ENCODE peak calls at places on chromosomes 16 and 17, in nine cellular contexts. One of them, this sample, is unnamed.

GRCh38 chr16:84459517-84459894 is 45.0 kb downstream of the MEAK7 start:
- DNase-seq in fibroblast of the conjunctiva: no peak
- DNase-seq in stimulated activated CD8-positive, alpha-beta memory T cell treated with anti-CD3 and anti-CD28 coated beads, Interleukin-4, amount 100 ng/mL, for 1 hour: no peak
- DNase-seq in mucosa of descending colon: no peak
- DNase-seq in HS-5: no peak
- DNase-seq in CD8-positive, alpha-beta memory T cell: no peak
- DNase-seq in astrocyte of the spinal cord: no peak
- DNase-seq in activated naive CD4-positive, alpha-beta T cell treated with anti-CD3 and anti-CD28 coated beads, Interleukin-2, amount 50 U/mL, for 72 hours: peak; percentile 11
- DNase-seq in GM19239: no peak
- DNase-seq in this sample: no peak

GRCh38 chr17:74528491-74529199 is 2.6 kb downstream of the CD300LB start:
- DNase-seq in fibroblast of the conjunctiva: no peak
- DNase-seq in stimulated activated CD8-positive, alpha-beta memory T cell treated with anti-CD3 and anti-CD28 coated beads, Interleukin-4, amount 100 ng/mL, for 1 hour: no peak
- DNase-seq in mucosa of descending colon: peak; percentile 34
- DNase-seq in HS-5: no peak
- DNase-seq in CD8-positive, alpha-beta memory T cell: no peak
- DNase-seq in astrocyte of the spinal cord: no peak
- DNase-seq in activated naive CD4-positive, alpha-beta T cell treated with anti-CD3 and anti-CD28 coated beads, Interleukin-2, amount 50 U/mL, for 72 hours: no peak
- DNase-seq in GM19239: peak; percentile 60
- DNase-seq in this sample: peak; percentile 76

GRCh38 chr17:32684087-32684828 is 192.7 kb downstream of the MYO1D start:
- DNase-seq in fibroblast of the conjunctiva: no peak
- DNase-seq in stimulated activated CD8-positive, alpha-beta memory T cell treated with anti-CD3 and anti-CD28 coated beads, Interleukin-4, amount 100 ng/mL, for 1 hour: no peak
- DNase-seq in mucosa of descending colon: peak; percentile 28
- DNase-seq in HS-5: no peak
- DNase-seq in CD8-positive, alpha-beta memory T cell: no peak
- DNase-seq in astrocyte of the spinal cord: no peak
- DNase-seq in activated naive CD4-positive, alpha-beta T cell treated with anti-CD3 and anti-CD28 coated beads, Interleukin-2, amount 50 U/mL, for 72 hours: no peak
- DNase-seq in GM19239: no peak
- DNase-seq in this sample: no peak

GRCh38 chr16:70470927-70471341 is 16.5 kb downstream of the FCSK start:
- DNase-seq in fibroblast of the conjunctiva: no peak
- DNase-seq in stimulated activated CD8-positive, alpha-beta memory T cell treated with anti-CD3 and anti-CD28 coated beads, Interleukin-4, amount 100 ng/mL, for 1 hour: no peak
- DNase-seq in mucosa of descending colon: peak; percentile 37
- DNase-seq in HS-5: no peak
- DNase-seq in CD8-positive, alpha-beta memory T cell: no peak
- DNase-seq in astrocyte of the spinal cord: peak; percentile 18
- DNase-seq in activated naive CD4-positive, alpha-beta T cell treated with anti-CD3 and anti-CD28 coated beads, Interleukin-2, amount 50 U/mL, for 72 hours: no peak
- DNase-seq in GM19239: no peak
- DNase-seq in this sample: no peak

GRCh38 chr17:68616334-68616733 is 15.2 kb upstream of the FAM20A start:
- DNase-seq in fibroblast of the conjunctiva: no peak
- DNase-seq in stimulated activated CD8-positive, alpha-beta memory T cell treated with anti-CD3 and anti-CD28 coated beads, Interleukin-4, amount 100 ng/mL, for 1 hour: no peak
- DNase-seq in mucosa of descending colon: no peak
- DNase-seq in HS-5: no peak
- DNase-seq in CD8-positive, alpha-beta memory T cell: no peak
- DNase-seq in astrocyte of the spinal cord: no peak
- DNase-seq in activated naive CD4-positive, alpha-beta T cell treated with anti-CD3 and anti-CD28 coated beads, Interleukin-2, amount 50 U/mL, for 72 hours: no peak
- DNase-seq in GM19239: no peak
- DNase-seq in this sample: no peak

GRCh38 chr16:81136331-81137011 is 40.3 kb upstream of the GCSH start:
- DNase-seq in fibroblast of the conjunctiva: no peak
- DNase-seq in stimulated activated CD8-positive, alpha-beta memory T cell treated with anti-CD3 and anti-CD28 coated beads, Interleukin-4, amount 100 ng/mL, for 1 hour: no peak
- DNase-seq in mucosa of descending colon: no peak
- DNase-seq in HS-5: no peak
- DNase-seq in CD8-positive, alpha-beta memory T cell: no peak
- DNase-seq in astrocyte of the spinal cord: no peak
- DNase-seq in activated naive CD4-positive, alpha-beta T cell treated with anti-CD3 and anti-CD28 coated beads, Interleukin-2, amount 50 U/mL, for 72 hours: no peak
- DNase-seq in GM19239: no peak
- DNase-seq in this sample: no peak

GRCh38 chr17:2239170-2239551 is 64.4 kb downstream of the SMG6 start:
- DNase-seq in fibroblast of the conjunctiva: no peak
- DNase-seq in stimulated activated CD8-positive, alpha-beta memory T cell treated with anti-CD3 and anti-CD28 coated beads, Interleukin-4, amount 100 ng/mL, for 1 hour: no peak
- DNase-seq in mucosa of descending colon: no peak
- DNase-seq in HS-5: no peak
- DNase-seq in CD8-positive, alpha-beta memory T cell: no peak
- DNase-seq in astrocyte of the spinal cord: no peak
- DNase-seq in activated naive CD4-positive, alpha-beta T cell treated with anti-CD3 and anti-CD28 coated beads, Interleukin-2, amount 50 U/mL, for 72 hours: no peak
- DNase-seq in GM19239: no peak
- DNase-seq in this sample: no peak

GRCh38 chr16:55563797-55564196 is 2.7 kb upstream of the CAPNS2 start:
- DNase-seq in fibroblast of the conjunctiva: no peak
- DNase-seq in stimulated activated CD8-positive, alpha-beta memory T cell treated with anti-CD3 and anti-CD28 coated beads, Interleukin-4, amount 100 ng/mL, for 1 hour: no peak
- DNase-seq in mucosa of descending colon: no peak
- DNase-seq in HS-5: no peak
- DNase-seq in CD8-positive, alpha-beta memory T cell: no peak
- DNase-seq in astrocyte of the spinal cord: no peak
- DNase-seq in activated naive CD4-positive, alpha-beta T cell treated with anti-CD3 and anti-CD28 coated beads, Interleukin-2, amount 50 U/mL, for 72 hours: no peak
- DNase-seq in GM19239: no peak
- DNase-seq in this sample: no peak

GRCh38 chr16:30539000-30539964 is 4.6 kb upstream of the ZNF747 start:
- DNase-seq in fibroblast of the conjunctiva: no peak
- DNase-seq in stimulated activated CD8-positive, alpha-beta memory T cell treated with anti-CD3 and anti-CD28 coated beads, Interleukin-4, amount 100 ng/mL, for 1 hour: no peak
- DNase-seq in mucosa of descending colon: no peak
- DNase-seq in HS-5: no peak
- DNase-seq in CD8-positive, alpha-beta memory T cell: no peak
- DNase-seq in astrocyte of the spinal cord: no peak
- DNase-seq in activated naive CD4-positive, alpha-beta T cell treated with anti-CD3 and anti-CD28 coated beads, Interleukin-2, amount 50 U/mL, for 72 hours: no peak
- DNase-seq in GM19239: no peak
- DNase-seq in this sample: no peak

GRCh38 chr16:72291531-72291981 is 119.6 kb upstream of the PMFBP1 start:
- DNase-seq in fibroblast of the conjunctiva: peak; percentile 94
- DNase-seq in stimulated activated CD8-positive, alpha-beta memory T cell treated with anti-CD3 and anti-CD28 coated beads, Interleukin-4, amount 100 ng/mL, for 1 hour: no peak
- DNase-seq in mucosa of descending colon: no peak
- DNase-seq in HS-5: peak; percentile 95
- DNase-seq in CD8-positive, alpha-beta memory T cell: no peak
- DNase-seq in astrocyte of the spinal cord: peak; percentile 95
- DNase-seq in activated naive CD4-positive, alpha-beta T cell treated with anti-CD3 and anti-CD28 coated beads, Interleukin-2, amount 50 U/mL, for 72 hours: no peak
- DNase-seq in GM19239: no peak
- DNase-seq in this sample: no peak

GRCh38 chr17:40247926-40248495 is 28.9 kb downstream of the WIPF2 start:
- DNase-seq in fibroblast of the conjunctiva: no peak
- DNase-seq in stimulated activated CD8-positive, alpha-beta memory T cell treated with anti-CD3 and anti-CD28 coated beads, Interleukin-4, amount 100 ng/mL, for 1 hour: no peak
- DNase-seq in mucosa of descending colon: no peak
- DNase-seq in HS-5: no peak
- DNase-seq in CD8-positive, alpha-beta memory T cell: no peak
- DNase-seq in astrocyte of the spinal cord: no peak
- DNase-seq in activated naive CD4-positive, alpha-beta T cell treated with anti-CD3 and anti-CD28 coated beads, Interleukin-2, amount 50 U/mL, for 72 hours: no peak
- DNase-seq in GM19239: no peak
- DNase-seq in this sample: no peak

GRCh38 chr16:49615606-49616005 is 240.3 kb downstream of the ZNF423 start:
- DNase-seq in fibroblast of the conjunctiva: no peak
- DNase-seq in stimulated activated CD8-positive, alpha-beta memory T cell treated with anti-CD3 and anti-CD28 coated beads, Interleukin-4, amount 100 ng/mL, for 1 hour: no peak
- DNase-seq in mucosa of descending colon: no peak
- DNase-seq in HS-5: no peak
- DNase-seq in CD8-positive, alpha-beta memory T cell: no peak
- DNase-seq in astrocyte of the spinal cord: no peak
- DNase-seq in activated naive CD4-positive, alpha-beta T cell treated with anti-CD3 and anti-CD28 coated beads, Interleukin-2, amount 50 U/mL, for 72 hours: peak; percentile 23
- DNase-seq in GM19239: no peak
- DNase-seq in this sample: no peak

GRCh38 chr17:78174332-78174869 is 6.0 kb downstream of the SYNGR2 start:
- DNase-seq in fibroblast of the conjunctiva: no peak
- DNase-seq in stimulated activated CD8-positive, alpha-beta memory T cell treated with anti-CD3 and anti-CD28 coated beads, Interleukin-4, amount 100 ng/mL, for 1 hour: no peak
- DNase-seq in mucosa of descending colon: peak; percentile 93
- DNase-seq in HS-5: no peak
- DNase-seq in CD8-positive, alpha-beta memory T cell: no peak
- DNase-seq in astrocyte of the spinal cord: peak; percentile 8
- DNase-seq in activated naive CD4-positive, alpha-beta T cell treated with anti-CD3 and anti-CD28 coated beads, Interleukin-2, amount 50 U/mL, for 72 hours: no peak
- DNase-seq in GM19239: no peak
- DNase-seq in this sample: no peak

GRCh38 chr16:66935319-66936011 is at the start of gene CES2:
- DNase-seq in fibroblast of the conjunctiva: no peak
- DNase-seq in stimulated activated CD8-positive, alpha-beta memory T cell treated with anti-CD3 and anti-CD28 coated beads, Interleukin-4, amount 100 ng/mL, for 1 hour: no peak
- DNase-seq in mucosa of descending colon: peak; percentile 91
- DNase-seq in HS-5: no peak
- DNase-seq in CD8-positive, alpha-beta memory T cell: no peak
- DNase-seq in astrocyte of the spinal cord: peak; percentile 34
- DNase-seq in activated naive CD4-positive, alpha-beta T cell treated with anti-CD3 and anti-CD28 coated beads, Interleukin-2, amount 50 U/mL, for 72 hours: no peak
- DNase-seq in GM19239: no peak
- DNase-seq in this sample: no peak

GRCh38 chr16:89319883-89320716 is 102.6 kb downstream of the ZNF778 start:
- DNase-seq in fibroblast of the conjunctiva: no peak
- DNase-seq in stimulated activated CD8-positive, alpha-beta memory T cell treated with anti-CD3 and anti-CD28 coated beads, Interleukin-4, amount 100 ng/mL, for 1 hour: no peak
- DNase-seq in mucosa of descending colon: no peak
- DNase-seq in HS-5: no peak
- DNase-seq in CD8-positive, alpha-beta memory T cell: no peak
- DNase-seq in astrocyte of the spinal cord: peak; percentile 89
- DNase-seq in activated naive CD4-positive, alpha-beta T cell treated with anti-CD3 and anti-CD28 coated beads, Interleukin-2, amount 50 U/mL, for 72 hours: peak; percentile 76
- DNase-seq in GM19239: peak; percentile 66
- DNase-seq in this sample: peak; percentile 17

GRCh38 chr17:75345514-75346167 is 56.4 kb upstream of the SLC25A19 start:
- DNase-seq in fibroblast of the conjunctiva: no peak
- DNase-seq in stimulated activated CD8-positive, alpha-beta memory T cell treated with anti-CD3 and anti-CD28 coated beads, Interleukin-4, amount 100 ng/mL, for 1 hour: no peak
- DNase-seq in mucosa of descending colon: no peak
- DNase-seq in HS-5: no peak
- DNase-seq in CD8-positive, alpha-beta memory T cell: peak; percentile 33
- DNase-seq in astrocyte of the spinal cord: no peak
- DNase-seq in activated naive CD4-positive, alpha-beta T cell treated with anti-CD3 and anti-CD28 coated beads, Interleukin-2, amount 50 U/mL, for 72 hours: no peak
- DNase-seq in GM19239: no peak
- DNase-seq in this sample: peak; percentile 91